ENCODE peak calls at places on chromosomes 16 and 17, in eight cellular contexts. One of them, this sample, is unnamed.

GRCh38 chr16:57882797-57883196 is 80.5 kb upstream of the KIFC3 start:
- DNase-seq in fibroblast of mammary gland: peak; percentile 28
- DNase-seq in GM12864: no peak
- DNase-seq in neuronal stem cell: no peak
- DNase-seq in IMR-90: peak; percentile 31
- DNase-seq in HFF-Myc: no peak
- DNase-seq in AG09309: no peak
- DNase-seq in retinal pigment epithelial cell: no peak
- DNase-seq in this sample: no peak

GRCh38 chr17:42578282-42578869 is 847 bp upstream of the PSMC3IP start:
- DNase-seq in retinal pigment epithelial cell: no peak
- DNase-seq in HFF-Myc: peak; percentile 52
- DNase-seq in AG09309: no peak
- DNase-seq in neuronal stem cell: peak; percentile 79
- DNase-seq in fibroblast of mammary gland: peak; percentile 76
- DNase-seq in IMR-90: peak; percentile 70
- DNase-seq in GM12864: peak; percentile 91
- DNase-seq in this sample: peak; percentile 79

GRCh38 chr16:740764-741505 is at the start of gene CIAO3:
- DNase-seq in HFF-Myc: no peak
- DNase-seq in retinal pigment epithelial cell: peak; percentile 60
- DNase-seq in GM12864: peak; percentile 65
- DNase-seq in fibroblast of mammary gland: peak; percentile 85
- DNase-seq in neuronal stem cell: peak; percentile 91
- DNase-seq in IMR-90: peak; percentile 89
- DNase-seq in AG09309: peak; percentile 56
- DNase-seq in this sample: peak; percentile 93

GRCh38 chr16:9049241-9049640 is 42.2 kb upstream of the HAPSTR1 start:
- DNase-seq in fibroblast of mammary gland: peak; percentile 87
- DNase-seq in neuronal stem cell: no peak
- DNase-seq in HFF-Myc: no peak
- DNase-seq in AG09309: no peak
- DNase-seq in retinal pigment epithelial cell: no peak
- DNase-seq in IMR-90: peak; percentile 97
- DNase-seq in GM12864: no peak
- DNase-seq in this sample: no peak

GRCh38 chr17:48593840-48594411 is 347 bp upstream of the HOXB5 start:
- DNase-seq in HFF-Myc: peak; percentile 38
- DNase-seq in retinal pigment epithelial cell: no peak
- DNase-seq in fibroblast of mammary gland: peak; percentile 90
- DNase-seq in IMR-90: peak; percentile 99
- DNase-seq in neuronal stem cell: peak; percentile 76
- DNase-seq in AG09309: no peak
- DNase-seq in GM12864: no peak
- DNase-seq in this sample: peak; percentile 79

GRCh38 chr17:10471853-10472252 is 2.5 kb upstream of the MYH4 start:
- DNase-seq in IMR-90: peak; percentile 3
- DNase-seq in neuronal stem cell: no peak
- DNase-seq in HFF-Myc: no peak
- DNase-seq in GM12864: no peak
- DNase-seq in AG09309: no peak
- DNase-seq in retinal pigment epithelial cell: no peak
- DNase-seq in fibroblast of mammary gland: peak; percentile 75
- DNase-seq in this sample: no peak

GRCh38 chr16:3514621-3515020 is 13.8 kb downstream of the CLUAP1 start:
- DNase-seq in retinal pigment epithelial cell: no peak
- DNase-seq in IMR-90: peak; percentile 89
- DNase-seq in HFF-Myc: no peak
- DNase-seq in AG09309: peak; percentile 24
- DNase-seq in neuronal stem cell: no peak
- DNase-seq in GM12864: no peak
- DNase-seq in fibroblast of mammary gland: peak; percentile 63
- DNase-seq in this sample: no peak

GRCh38 chr16:11072420-11073153 is 128.2 kb downstream of the CLEC16A start:
- DNase-seq in IMR-90: no peak
- DNase-seq in neuronal stem cell: no peak
- DNase-seq in GM12864: no peak
- DNase-seq in retinal pigment epithelial cell: no peak
- DNase-seq in fibroblast of mammary gland: peak; percentile 30
- DNase-seq in HFF-Myc: no peak
- DNase-seq in AG09309: no peak
- DNase-seq in this sample: no peak

GRCh38 chr16:28984091-28984490 is 761 bp upstream of the LAT start:
- DNase-seq in HFF-Myc: no peak
- DNase-seq in retinal pigment epithelial cell: no peak
- DNase-seq in AG09309: no peak
- DNase-seq in neuronal stem cell: no peak
- DNase-seq in GM12864: no peak
- DNase-seq in IMR-90: no peak
- DNase-seq in fibroblast of mammary gland: no peak
- DNase-seq in this sample: no peak

GRCh38 chr17:80252871-80253270 is 7.8 kb upstream of the RNF213 start:
- DNase-seq in neuronal stem cell: no peak
- DNase-seq in HFF-Myc: no peak
- DNase-seq in AG09309: no peak
- DNase-seq in GM12864: no peak
- DNase-seq in retinal pigment epithelial cell: no peak
- DNase-seq in fibroblast of mammary gland: no peak
- DNase-seq in IMR-90: no peak
- DNase-seq in this sample: peak; percentile 87

GRCh38 chr16:2040031-2040430 is 7.6 kb downstream of the NTHL1 start:
- DNase-seq in AG09309: no peak
- DNase-seq in retinal pigment epithelial cell: no peak
- DNase-seq in GM12864: no peak
- DNase-seq in IMR-90: no peak
- DNase-seq in neuronal stem cell: no peak
- DNase-seq in fibroblast of mammary gland: no peak
- DNase-seq in HFF-Myc: no peak
- DNase-seq in this sample: no peak

GRCh38 chr16:58299757-58300349 is 5.0 kb upstream of the PRSS54 start:
- DNase-seq in HFF-Myc: no peak
- DNase-seq in retinal pigment epithelial cell: no peak
- DNase-seq in neuronal stem cell: no peak
- DNase-seq in GM12864: no peak
- DNase-seq in AG09309: no peak
- DNase-seq in fibroblast of mammary gland: peak; percentile 18
- DNase-seq in IMR-90: peak; percentile 5
- DNase-seq in this sample: no peak

GRCh38 chr16:9422769-9423513 is 331.5 kb downstream of the HAPSTR1 start:
- DNase-seq in neuronal stem cell: no peak
- DNase-seq in IMR-90: no peak
- DNase-seq in GM12864: no peak
- DNase-seq in HFF-Myc: no peak
- DNase-seq in retinal pigment epithelial cell: no peak
- DNase-seq in fibroblast of mammary gland: no peak
- DNase-seq in AG09309: no peak
- DNase-seq in this sample: no peak

GRCh38 chr17:81983011-81983638 is 5.7 kb downstream of the ASPSCR1 start:
- DNase-seq in neuronal stem cell: no peak
- DNase-seq in GM12864: no peak
- DNase-seq in retinal pigment epithelial cell: no peak
- DNase-seq in HFF-Myc: no peak
- DNase-seq in AG09309: no peak
- DNase-seq in fibroblast of mammary gland: no peak
- DNase-seq in IMR-90: no peak
- DNase-seq in this sample: peak; percentile 30

GRCh38 chr17:43956222-43956621 is 2.5 kb upstream of the PYY start:
- DNase-seq in retinal pigment epithelial cell: no peak
- DNase-seq in neuronal stem cell: no peak
- DNase-seq in IMR-90: no peak
- DNase-seq in HFF-Myc: no peak
- DNase-seq in GM12864: no peak
- DNase-seq in AG09309: no peak
- DNase-seq in fibroblast of mammary gland: peak; percentile 23
- DNase-seq in this sample: no peak

GRCh38 chr17:43952351-43952723 is 1.4 kb downstream of the PYY start:
- DNase-seq in retinal pigment epithelial cell: no peak
- DNase-seq in GM12864: no peak
- DNase-seq in fibroblast of mammary gland: no peak
- DNase-seq in HFF-Myc: no peak
- DNase-seq in IMR-90: no peak
- DNase-seq in AG09309: no peak
- DNase-seq in neuronal stem cell: no peak
- DNase-seq in this sample: no peak

GRCh38 chr17:43952724-43953666 is 745 bp downstream of the PYY start:
- DNase-seq in retinal pigment epithelial cell: no peak
- DNase-seq in fibroblast of mammary gland: no peak
- DNase-seq in AG09309: no peak
- DNase-seq in HFF-Myc: no peak
- DNase-seq in IMR-90: no peak
- DNase-seq in neuronal stem cell: peak; percentile 70
- DNase-seq in GM12864: no peak
- DNase-seq in this sample: no peak

GRCh38 chr17:43951750-43952149 is 2.0 kb downstream of the PYY start:
- DNase-seq in retinal pigment epithelial cell: no peak
- DNase-seq in GM12864: no peak
- DNase-seq in AG09309: no peak
- DNase-seq in HFF-Myc: no peak
- DNase-seq in IMR-90: no peak
- DNase-seq in neuronal stem cell: no peak
- DNase-seq in fibroblast of mammary gland: no peak
- DNase-seq in this sample: no peak

DNA sequence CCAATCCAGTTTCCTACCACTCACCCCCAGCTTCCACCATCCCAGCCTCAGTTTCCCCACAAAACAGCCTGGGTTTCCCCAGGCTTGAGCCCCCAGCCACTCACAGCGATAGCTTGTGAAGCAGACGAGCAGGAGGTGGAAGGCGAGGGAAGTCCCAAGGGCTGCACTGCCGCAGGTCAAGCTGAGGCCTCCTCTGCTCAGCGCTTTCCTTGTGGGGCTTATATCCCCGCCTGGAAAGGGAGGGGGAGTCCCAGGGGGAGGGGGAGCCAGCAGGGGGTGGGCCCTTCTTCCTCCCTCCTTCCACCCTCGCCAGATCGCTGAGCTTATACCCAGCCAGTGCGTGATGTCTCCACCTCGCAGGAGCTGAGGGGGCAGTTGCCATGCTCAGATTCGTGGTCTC is at the start of gene PYY:
- DNase-seq in GM12864: no peak
- DNase-seq in neuronal stem cell: no peak
- DNase-seq in IMR-90: no peak
- DNase-seq in HFF-Myc: no peak
- DNase-seq in retinal pigment epithelial cell: no peak
- DNase-seq in fibroblast of mammary gland: no peak
- DNase-seq in AG09309: no peak
- DNase-seq in this sample: no peak
- H3K4me3 ChIP-seq in GM12864: no peak within 1 kb of the TSS
- H3K4me3 ChIP-seq in neuronal stem cell: no peak within 1 kb of the TSS
- H3K4me3 ChIP-seq in IMR-90: no peak within 1 kb of the TSS
- H3K4me3 ChIP-seq in HFF-Myc: no peak within 1 kb of the TSS
- H3K4me3 ChIP-seq in retinal pigment epithelial cell: no peak within 1 kb of the TSS
- H3K4me3 ChIP-seq in fibroblast of mammary gland: no peak within 1 kb of the TSS
- H3K4me3 ChIP-seq in AG09309: no peak within 1 kb of the TSS
- H3K4me3 ChIP-seq in this sample: peak within 1 kb of the TSS; percentile 11

DNA sequence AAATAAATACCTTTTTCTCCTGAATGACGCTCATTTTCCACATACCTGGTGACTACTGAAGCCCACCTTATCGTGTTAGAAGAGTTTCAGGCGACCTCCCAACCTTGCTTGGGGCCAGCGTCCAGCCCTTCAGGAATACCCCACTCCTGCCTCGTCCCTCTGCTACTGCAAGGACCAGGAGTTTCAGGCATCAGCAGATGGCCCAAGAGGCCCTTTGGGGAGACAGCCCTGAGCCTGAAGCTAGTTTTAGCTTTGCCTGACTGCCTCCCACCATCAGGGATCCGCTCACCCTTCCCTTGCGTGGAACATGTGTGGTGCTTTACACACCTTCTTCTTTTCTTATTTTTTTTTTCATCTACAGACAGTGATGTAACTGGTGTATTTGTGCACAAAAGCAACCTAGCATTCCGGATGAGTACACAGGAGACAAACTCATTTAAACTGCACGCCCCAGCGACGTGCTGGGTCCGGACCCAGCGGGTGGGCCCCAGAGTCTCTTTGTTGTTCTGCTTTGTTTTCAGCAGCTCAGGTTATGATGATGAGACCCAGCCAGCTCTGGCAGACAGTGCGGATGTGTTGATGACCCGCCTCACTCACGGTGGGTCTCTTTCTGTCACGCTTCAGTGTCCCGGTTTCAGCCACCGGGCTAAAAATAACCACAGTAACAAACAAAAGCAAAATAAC is 242.4 kb downstream of the C16orf95 start:
- DNase-seq in retinal pigment epithelial cell: no peak
- DNase-seq in fibroblast of mammary gland: no peak
- DNase-seq in AG09309: no peak
- DNase-seq in IMR-90: no peak
- DNase-seq in HFF-Myc: no peak
- DNase-seq in GM12864: peak; percentile 84
- DNase-seq in neuronal stem cell: no peak
- DNase-seq in this sample: no peak
- H3K4me3 ChIP-seq in retinal pigment epithelial cell: no peak overlapping the region
- H3K4me3 ChIP-seq in fibroblast of mammary gland: no peak overlapping the region
- H3K4me3 ChIP-seq in AG09309: no peak overlapping the region
- H3K4me3 ChIP-seq in IMR-90: no peak overlapping the region
- H3K4me3 ChIP-seq in HFF-Myc: no peak overlapping the region
- H3K4me3 ChIP-seq in GM12864: peak overlapping the region; percentile 6
- H3K4me3 ChIP-seq in neuronal stem cell: no peak overlapping the region
- H3K4me3 ChIP-seq in this sample: no peak overlapping the region

GRCh38 chr17:75909051-75909811 is 4.5 kb upstream of the MRPL38 start:
- DNase-seq in AG09309: no peak
- DNase-seq in neuronal stem cell: no peak
- DNase-seq in fibroblast of mammary gland: no peak
- DNase-seq in retinal pigment epithelial cell: no peak
- DNase-seq in HFF-Myc: no peak
- DNase-seq in IMR-90: no peak
- DNase-seq in GM12864: no peak
- DNase-seq in this sample: no peak
- H3K4me3 ChIP-seq in AG09309: no peak overlapping the region
- H3K4me3 ChIP-seq in neuronal stem cell: no peak overlapping the region
- H3K4me3 ChIP-seq in fibroblast of mammary gland: no peak overlapping the region
- H3K4me3 ChIP-seq in retinal pigment epithelial cell: no peak overlapping the region
- H3K4me3 ChIP-seq in HFF-Myc: no peak overlapping the region
- H3K4me3 ChIP-seq in IMR-90: no peak overlapping the region
- H3K4me3 ChIP-seq in GM12864: no peak overlapping the region
- H3K4me3 ChIP-seq in this sample: no peak overlapping the region

DNA sequence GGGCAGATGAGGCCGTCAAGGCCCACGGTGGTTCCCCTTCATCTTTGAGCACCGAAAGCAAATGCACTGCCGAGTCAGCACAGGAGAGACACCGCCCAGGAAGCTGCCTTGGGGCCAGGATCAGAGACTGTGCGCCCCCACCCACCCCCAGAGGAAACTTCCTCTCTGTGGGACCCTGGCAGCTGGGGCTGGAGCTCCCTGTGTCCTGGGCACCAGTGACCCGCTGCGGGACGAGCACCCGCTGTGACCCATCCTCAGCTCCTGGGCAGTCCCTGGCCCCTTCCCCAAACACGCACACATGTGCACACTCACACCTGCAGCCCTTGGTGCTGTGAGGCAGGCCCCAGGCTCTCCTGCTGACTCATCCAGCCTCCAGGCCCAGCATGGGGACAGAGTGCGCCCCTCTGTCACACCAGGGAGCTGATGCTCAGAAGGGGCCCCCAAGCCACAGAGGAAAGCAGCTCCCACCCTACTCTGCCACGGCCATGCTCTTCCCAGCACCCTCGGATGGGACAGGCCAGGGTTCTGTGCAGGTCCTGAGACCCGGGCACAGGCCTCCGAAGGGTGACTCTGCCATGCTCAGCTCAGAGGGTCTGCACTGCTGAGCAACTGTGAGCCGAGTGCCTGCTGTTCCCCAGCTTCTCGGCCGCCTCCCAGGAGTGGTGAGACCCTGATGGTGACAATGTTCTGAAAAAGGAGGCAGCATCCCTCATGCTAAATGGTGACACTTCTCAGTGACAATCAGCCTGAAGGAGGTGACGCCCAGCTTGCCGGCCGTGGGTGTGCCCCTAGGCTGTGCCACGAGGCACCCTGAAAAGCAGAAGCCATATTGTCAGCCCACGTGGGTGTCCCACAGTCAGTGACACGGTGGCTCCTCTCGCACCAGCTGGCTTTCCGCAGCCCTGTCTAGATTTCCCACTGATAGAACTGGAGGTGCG is 3.6 kb downstream of the PIEZO1 start:
- DNase-seq in neuronal stem cell: no peak
- DNase-seq in GM12864: peak; percentile 69
- DNase-seq in AG09309: no peak
- DNase-seq in HFF-Myc: no peak
- DNase-seq in retinal pigment epithelial cell: no peak
- DNase-seq in fibroblast of mammary gland: no peak
- DNase-seq in IMR-90: no peak
- DNase-seq in this sample: peak; percentile 85
- H3K4me3 ChIP-seq in neuronal stem cell: no peak overlapping the region
- H3K4me3 ChIP-seq in GM12864: peak overlapping the region; percentile 61
- H3K4me3 ChIP-seq in AG09309: no peak overlapping the region
- H3K4me3 ChIP-seq in HFF-Myc: peak overlapping the region; percentile 79
- H3K4me3 ChIP-seq in retinal pigment epithelial cell: no peak overlapping the region
- H3K4me3 ChIP-seq in fibroblast of mammary gland: no peak overlapping the region
- H3K4me3 ChIP-seq in IMR-90: no peak overlapping the region
- H3K4me3 ChIP-seq in this sample: peak overlapping the region; percentile 71

This sample was measured in lower lobe of right lung.